ENCODE peak calls at places on chromosomes 1 and 21, in four cellular contexts. P is HepG2, U is K562, G is SK-N-SH. B is an unnamed sample.
A peak's percentile ranks its signal among the peaks of the same experiment; 100 is the strongest.

GRCh38 chr1:108503062-108503740 is 53.1 kb downstream of the NBPF6 start:
- DNase-seq in P (peak; percentile 24), U (no peak), G (no peak), B (no peak)

GRCh38 chr21:32772281-32773047 is 909 bp upstream of the PAXBP1 start:
- DNase-seq in P (no peak), U (peak; percentile 75), G (peak; percentile 29), B (no peak)

GRCh38 chr1:15876357-15876756 is 28.9 kb downstream of the SPEN start:
- DNase-seq in P (no peak), U (peak; percentile 50), G (no peak), B (no peak)

GRCh38 chr1:110555807-110556470 is 37.0 kb upstream of the KCNA10 start:
- DNase-seq in P (no peak), U (no peak), G (peak; percentile 67), B (no peak)

GRCh38 chr1:72227667-72228066 is 54.7 kb downstream of the NEGR1 start:
- DNase-seq in P (no peak), U (no peak), G (no peak), B (no peak)

GRCh38 chr1:78434351-78434750 is 56.4 kb upstream of the PTGFR start:
- DNase-seq in P (no peak), U (no peak), G (no peak), B (no peak)

GRCh38 chr1:226825037-226825745 is 45.2 kb upstream of the PSEN2 start:
- DNase-seq in P (no peak), U (no peak), G (no peak), B (no peak)

GRCh38 chr1:182441719-182442118 is 8.2 kb upstream of the RGSL1 start:
- DNase-seq in P (no peak), U (no peak), G (no peak), B (no peak)

GRCh38 chr1:245704341-245704740 is 549.6 kb downstream of the KIF26B start:
- DNase-seq in P (no peak), U (no peak), G (no peak), B (no peak)

GRCh38 chr1:27959792-27960603 is at the start of gene XKR8:
- DNase-seq in P (peak; percentile 23), U (peak; percentile 64), G (no peak), B (peak; percentile 70)

GRCh38 chr1:21869620-21870121 is 57.6 kb downstream of the LDLRAD2 start:
- DNase-seq in P (peak; percentile 20), U (no peak), G (peak; percentile 87), B (peak; percentile 18)

GRCh38 chr1:200965111-200965510 is 58.4 kb downstream of the KIF21B start:
- DNase-seq in P (no peak), U (no peak), G (no peak), B (no peak)

GRCh38 chr1:156748670-156749428 is 2.6 kb downstream of the HDGF start:
- DNase-seq in P (peak; percentile 50), U (peak; percentile 73), G (no peak), B (no peak)

GRCh38 chr1:16146888-16147614 is 8.8 kb downstream of the EPHA2 start:
- DNase-seq in P (peak; percentile 59), U (peak; percentile 80), G (no peak), B (no peak)

GRCh38 chr1:226886142-226886901 is 15.9 kb downstream of the PSEN2 start:
- DNase-seq in P (no peak), U (no peak), G (no peak), B (no peak)

GRCh38 chr1:221204055-221204833 is 325.0 kb downstream of the HLX start:
- DNase-seq in P (no peak), U (no peak), G (no peak), B (no peak)

GRCh38 chr1:231215676-231216385 is 25.2 kb upstream of the GNPAT start:
- DNase-seq in P (no peak), U (no peak), G (no peak), B (no peak)

GRCh38 chr21:39363607-39364555 is 15.0 kb upstream of the HMGN1 start:
- DNase-seq in P (no peak), U (peak; percentile 64), G (no peak), B (no peak)

GRCh38 chr1:79781261-79781660 is 774.7 kb upstream of the ADGRL4 start:
- DNase-seq in P (no peak), U (no peak), G (no peak), B (no peak)

GRCh38 chr1:217435159-217435558 is 195.7 kb downstream of the GPATCH2 start:
- DNase-seq in P (no peak), U (no peak), G (no peak), B (no peak)

GRCh38 chr21:35381743-35382310 is 332.7 kb upstream of the RUNX1 start:
- DNase-seq in P (no peak), U (no peak), G (no peak), B (no peak)

GRCh38 chr21:41361786-41362604 is at the start of gene MX2:
- DNase-seq in P (peak; percentile 35), U (no peak), G (no peak), B (no peak)

GRCh38 chr1:153608089-153608672 is 4.8 kb downstream of the S100A16 start:
- DNase-seq in P (no peak), U (no peak), G (no peak), B (no peak)

GRCh38 chr21:27277122-27277521 is 310.2 kb upstream of the ADAMTS5 start:
- DNase-seq in P (no peak), U (no peak), G (no peak), B (no peak)

GRCh38 chr1:159939603-159940002 is 5.8 kb downstream of the IGSF9 start:
- DNase-seq in P (no peak), U (no peak), G (no peak), B (no peak)

GRCh38 chr1:174967845-174968705 is 31.7 kb upstream of the CACYBP start:
- DNase-seq in P (no peak), U (no peak), G (no peak), B (no peak)

GRCh38 chr1:184350573-184350972 is 36.3 kb upstream of the C1orf21 start:
- DNase-seq in P (no peak), U (no peak), G (no peak), B (no peak)

GRCh38 chr21:37769656-37770055 is 146.6 kb downstream of the KCNJ6 start:
- DNase-seq in P (no peak), U (no peak), G (no peak), B (no peak)

GRCh38 chr21:37766104-37766503 is 150.2 kb downstream of the KCNJ6 start:
- DNase-seq in P (no peak), U (no peak), G (no peak), B (no peak)

GRCh38 chr21:37770496-37770895 is 145.8 kb downstream of the KCNJ6 start:
- DNase-seq in P (no peak), U (no peak), G (no peak), B (no peak)

GRCh38 chr21:37765501-37765900 is 150.8 kb downstream of the KCNJ6 start:
- DNase-seq in P (no peak), U (no peak), G (no peak), B (no peak)

DNA sequence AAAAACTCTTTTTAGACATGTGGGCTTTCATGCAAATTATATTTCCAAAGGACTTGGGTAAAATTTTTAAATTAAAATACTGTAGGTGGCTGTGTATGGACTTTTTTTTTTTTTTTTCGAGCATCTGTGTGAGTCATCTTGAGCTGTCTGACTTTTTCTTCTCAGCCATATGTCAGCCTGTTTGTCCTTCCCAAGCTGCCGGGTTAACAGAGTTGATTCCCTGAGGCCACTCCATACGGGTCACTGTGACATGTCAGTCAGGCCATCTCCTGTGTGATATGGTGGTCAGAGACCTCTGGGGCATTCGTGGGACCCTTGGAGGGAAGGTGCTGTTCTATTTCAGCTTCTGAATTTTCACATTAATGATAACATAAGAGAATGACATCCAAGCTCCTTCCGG is 148.3 kb downstream of the KCNJ6 start:
- DNase-seq in P (no peak), U (no peak), G (no peak), B (no peak)
- H2AFZ ChIP-seq in P (no peak overlapping the region), U (no peak overlapping the region), G (no peak overlapping the region), B (no peak overlapping the region)

GRCh38 chr1:170285027-170285426 is 139.3 kb downstream of the NTMT2 start:
- DNase-seq in P (no peak), U (no peak), G (no peak), B (no peak)
- TF ChIP-seq ELF1 in P (no peak), U (no peak), G (no peak), B (no peak)

GRCh38 chr1:228804173-228804572 is 68.9 kb downstream of the RHOU start:
- DNase-seq in P (no peak), U (no peak), G (no peak), B (no peak)

GRCh38 chr1:228802386-228803221 is 67.3 kb downstream of the RHOU start:
- DNase-seq in P (no peak), U (no peak), G (no peak), B (no peak)

GRCh38 chr1:228807904-228808487 is 72.7 kb downstream of the RHOU start:
- DNase-seq in P (no peak), U (no peak), G (no peak), B (no peak)

GRCh38 chr1:228803421-228803820 is 68.1 kb downstream of the RHOU start:
- DNase-seq in P (no peak), U (no peak), G (no peak), B (no peak)

DNA sequence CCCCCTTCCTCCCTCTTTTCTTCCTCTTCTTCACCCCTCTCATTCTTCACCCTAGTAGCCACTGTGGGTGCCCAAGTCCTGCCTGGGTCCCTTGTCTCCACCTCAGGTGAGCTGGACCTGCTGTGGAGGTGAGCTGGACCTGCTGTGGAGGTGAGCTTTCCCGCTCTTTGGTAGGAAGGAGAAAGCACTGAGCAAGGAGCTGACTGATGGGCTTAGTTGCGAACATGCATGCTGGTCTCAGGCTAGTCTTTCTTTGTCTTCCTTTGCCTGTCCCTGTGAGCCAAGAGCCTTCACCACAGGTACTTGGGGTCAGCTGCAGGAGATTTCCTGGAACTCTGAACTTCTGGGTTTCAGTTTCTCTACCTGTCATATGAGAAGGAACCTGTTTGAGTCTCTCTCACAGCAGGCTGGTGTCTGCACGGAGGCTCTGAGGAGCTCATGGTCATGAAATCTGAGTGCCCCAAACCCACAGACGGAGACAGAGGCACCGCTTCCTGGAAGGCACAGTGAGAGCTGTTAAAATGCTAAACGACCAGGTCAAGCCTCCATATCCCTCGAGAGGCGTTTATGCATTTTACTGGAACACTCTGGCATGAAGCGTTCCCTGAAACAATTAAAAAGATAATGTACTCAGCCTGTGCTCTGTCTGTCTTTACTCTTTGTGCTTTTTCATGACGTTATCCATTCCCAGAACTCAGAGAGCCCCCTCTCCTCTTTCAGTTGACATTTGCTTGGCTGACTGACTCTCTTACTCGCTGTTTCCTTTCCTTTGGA is 69.5 kb downstream of the RHOU start:
- DNase-seq in P (no peak), U (no peak), G (peak; percentile 53), B (no peak)
- H2AFZ ChIP-seq in P (peak overlapping the region; percentile 67), U (no peak overlapping the region), G (no peak overlapping the region), B (no peak overlapping the region)

GRCh38 chr1:23216771-23217420 is 406 bp downstream of the HTR1D start:
- DNase-seq in P (no peak), U (peak; percentile 41), G (peak; percentile 89), B (no peak)

GRCh38 chr1:23215751-23216449 is 1.4 kb downstream of the HTR1D start:
- DNase-seq in P (peak; percentile 13), U (no peak), G (no peak), B (no peak)

GRCh38 chr1:23211955-23212354 is 5.3 kb downstream of the HTR1D start:
- DNase-seq in P (no peak), U (no peak), G (no peak), B (no peak)

GRCh38 chr1:23215291-23215690 is 2.0 kb downstream of the HTR1D start:
- DNase-seq in P (no peak), U (no peak), G (no peak), B (no peak)

DNA sequence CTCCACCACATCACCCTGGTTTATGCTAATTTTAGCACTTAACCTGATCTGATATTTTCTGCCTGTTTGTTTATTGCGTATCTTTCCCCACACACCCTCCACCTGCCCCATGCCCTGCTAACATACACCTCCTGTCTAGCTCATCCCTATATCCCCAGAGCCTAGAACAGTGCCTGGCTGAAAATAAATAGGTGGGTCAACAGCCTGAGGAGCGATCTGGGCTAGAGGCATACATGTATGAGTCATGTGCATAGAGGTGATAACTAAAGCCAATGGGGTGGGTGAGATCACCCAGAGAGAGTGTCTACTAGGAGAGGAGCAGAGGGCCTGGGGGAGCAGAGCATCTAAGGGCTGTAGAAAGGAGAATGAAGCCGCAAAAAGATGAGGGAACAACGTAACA is 2.7 kb downstream of the HTR1D start:
- DNase-seq in P (no peak), U (peak; percentile 25), G (no peak), B (no peak)
- TF ChIP-seq ELF1 in P (no peak), U (no peak), G (no peak), B (no peak)